ENCODE peak calls at places on chromosome 10, in four cellular contexts. B, N, Y and M are unnamed samples.

GRCh38 chr10:18949391-18949790 is 99.2 kb upstream of the MALRD1 start:
- DNase-seq in B (no peak), N (no peak), Y (no peak), M (no peak)

GRCh38 chr10:71253981-71254818 is 41.8 kb downstream of the UNC5B start:
- DNase-seq in B (no peak), N (no peak), Y (no peak), M (no peak)

GRCh38 chr10:70596860-70597809 is 5.4 kb downstream of the PRF1 start:
- DNase-seq in B (no peak), N (no peak), Y (no peak), M (no peak)

GRCh38 chr10:59300386-59300785 is 62.0 kb downstream of the FAM13C start:
- DNase-seq in B (no peak), N (no peak), Y (no peak), M (no peak)

GRCh38 chr10:104155591-104155990 is 33.6 kb downstream of the SFR1 start:
- DNase-seq in B (no peak), N (no peak), Y (no peak), M (no peak)

GRCh38 chr10:132961-133898 is 2.0 kb upstream of the ZMYND11 start:
- DNase-seq in B (peak; percentile 72), N (peak; percentile 88), Y (no peak), M (peak; percentile 49)

GRCh38 chr10:45063605-45064231 is 63.0 kb downstream of the ZNF22 start:
- DNase-seq in B (no peak), N (no peak), Y (no peak), M (no peak)

GRCh38 chr10:44911081-44911540 is at the start of gene TMEM72:
- DNase-seq in B (no peak), N (peak; percentile 81), Y (no peak), M (no peak)

GRCh38 chr10:7634142-7634894 is 32.4 kb downstream of the ITIH5 start:
- DNase-seq in B (no peak), N (no peak), Y (no peak), M (no peak)

GRCh38 chr10:81995254-81995653 is 120.3 kb downstream of the NRG3 start:
- DNase-seq in B (no peak), N (no peak), Y (no peak), M (no peak)

GRCh38 chr10:131667561-131667960 is 233.2 kb upstream of the PPP2R2D start:
- DNase-seq in B (no peak), N (no peak), Y (no peak), M (no peak)

GRCh38 chr10:131723601-131724530 is 176.9 kb upstream of the PPP2R2D start:
- DNase-seq in B (no peak), N (no peak), Y (no peak), M (no peak)

GRCh38 chr10:22684707-22685106 is 29.7 kb downstream of the PIP4K2A start:
- DNase-seq in B (no peak), N (peak; percentile 4), Y (no peak), M (no peak)

GRCh38 chr10:21919117-21919516 is 84.4 kb downstream of the DNAJC1 start:
- DNase-seq in B (no peak), N (no peak), Y (no peak), M (no peak)

GRCh38 chr10:36181421-36181820 is 539.3 kb upstream of the FZD8 start:
- DNase-seq in B (no peak), N (no peak), Y (no peak), M (no peak)

GRCh38 chr10:70830185-70830584 is 14.4 kb downstream of the SGPL1 start:
- DNase-seq in B (no peak), N (no peak), Y (no peak), M (no peak)

GRCh38 chr10:114367041-114367675 is 37.1 kb downstream of the AFAP1L2 start:
- DNase-seq in B (peak; percentile 51), N (peak; percentile 59), Y (no peak), M (peak; percentile 64)

GRCh38 chr10:123149568-123150228 is 1.8 kb downstream of the HMX2 start:
- DNase-seq in B (no peak), N (peak; percentile 30), Y (no peak), M (peak; percentile 65)

GRCh38 chr10:52615349-52615748 is 157.2 kb downstream of the MBL2 start:
- DNase-seq in B (no peak), N (no peak), Y (no peak), M (no peak)

GRCh38 chr10:114471906-114472873 is 67.9 kb upstream of the AFAP1L2 start:
- DNase-seq in B (no peak), N (no peak), Y (no peak), M (no peak)

GRCh38 chr10:80501913-80502521 is 35.7 kb upstream of the SH2D4B start:
- DNase-seq in B (no peak), N (peak; percentile 33), Y (no peak), M (no peak)

GRCh38 chr10:127945335-127945734 is 38.4 kb downstream of the PTPRE start:
- DNase-seq in B (peak; percentile 91), N (no peak), Y (no peak), M (peak; percentile 89)

GRCh38 chr10:60978287-60979115 is 34.5 kb upstream of the RHOBTB1 start:
- DNase-seq in B (peak; percentile 59), N (no peak), Y (no peak), M (peak; percentile 51)

GRCh38 chr10:60910543-60910942 is 33.4 kb downstream of the RHOBTB1 start:
- DNase-seq in B (no peak), N (no peak), Y (peak; percentile 39), M (no peak)

GRCh38 chr10:76354921-76355320 is 923.5 kb downstream of the LRMDA start:
- DNase-seq in B (no peak), N (no peak), Y (no peak), M (no peak)

GRCh38 chr10:122744257-122744656 is 44.6 kb upstream of the C10orf120 start:
- DNase-seq in B (no peak), N (no peak), Y (no peak), M (no peak)

GRCh38 chr10:129867780-129868179 is 96.3 kb downstream of the EBF3 start:
- DNase-seq in B (no peak), N (no peak), Y (no peak), M (no peak)

GRCh38 chr10:132520147-132520811 is 17.3 kb upstream of the INPP5A start:
- DNase-seq in B (no peak), N (no peak), Y (peak; percentile 60), M (peak; percentile 0)

GRCh38 chr10:68900427-68901105 is 549 bp upstream of the DDX50 start:
- DNase-seq in B (no peak), N (no peak), Y (peak; percentile 88), M (no peak)

GRCh38 chr10:128697437-128697836 is 571.2 kb upstream of the MKI67 start:
- DNase-seq in B (no peak), N (no peak), Y (no peak), M (no peak)

GRCh38 chr10:59623823-59624535 is 85.7 kb downstream of the SLC16A9 start:
- DNase-seq in B (no peak), N (no peak), Y (peak; percentile 25), M (no peak)

GRCh38 chr10:104472505-104472904 is 118.9 kb downstream of the CFAP58 start:
- DNase-seq in B (peak; percentile 65), N (no peak), Y (no peak), M (no peak)

GRCh38 chr10:78727251-78727650 is 341.5 kb upstream of the ZMIZ1 start:
- DNase-seq in B (no peak), N (no peak), Y (no peak), M (no peak)

GRCh38 chr10:43350139-43350538 is 21.3 kb upstream of the FXYD4 start:
- DNase-seq in B (no peak), N (no peak), Y (no peak), M (no peak)

GRCh38 chr10:118072840-118073239 is 26.1 kb upstream of the RAB11FIP2 start:
- DNase-seq in B (no peak), N (no peak), Y (no peak), M (no peak)

GRCh38 chr10:129743738-129744133 is 220.3 kb downstream of the EBF3 start:
- DNase-seq in B (no peak), N (no peak), Y (no peak), M (no peak)

GRCh38 chr10:12566161-12567115 is 217.1 kb downstream of the CAMK1D start:
- DNase-seq in B (no peak), N (no peak), Y (peak; percentile 37), M (peak; percentile 9)